ENCODE peak calls at places on chromosomes 3 and 15, in six cellular contexts. One of them, this sample, is unnamed.
A peak's percentile ranks its signal among the peaks of the same experiment; 100 is the strongest.

GRCh38 chr3:151263126-151263525 is 15.2 kb downstream of the P2RY14 start:
- DNase-seq in activated T-helper 1 cell treated with anti-CD3 and anti-CD28 coated beads, Interleukin-2, amount 50 U/mL, for 16 hours: no peak
- DNase-seq in NCI-H2029 treated with DMSO at 0.1 percent for 48 hours: no peak
- DNase-seq in NAMALWA: no peak
- DNase-seq in activated T-cell treated with anti-CD3 and anti-CD28 coated beads for 48 hours: no peak
- DNase-seq in caudate nucleus: no peak
- DNase-seq in this sample: peak; percentile 16

GRCh38 chr15:52021892-52022540 is 3.0 kb downstream of the MAPK6 start:
- DNase-seq in activated T-helper 1 cell treated with anti-CD3 and anti-CD28 coated beads, Interleukin-2, amount 50 U/mL, for 16 hours: no peak
- DNase-seq in NAMALWA: peak; percentile 27
- DNase-seq in caudate nucleus: no peak
- DNase-seq in activated T-cell treated with anti-CD3 and anti-CD28 coated beads for 48 hours: no peak
- DNase-seq in NCI-H2029 treated with DMSO at 0.1 percent for 48 hours: no peak
- DNase-seq in this sample: no peak

GRCh38 chr3:193744048-193744821 is 151.2 kb downstream of the OPA1 start:
- DNase-seq in NCI-H2029 treated with DMSO at 0.1 percent for 48 hours: peak; percentile 99
- DNase-seq in activated T-cell treated with anti-CD3 and anti-CD28 coated beads for 48 hours: no peak
- DNase-seq in NAMALWA: no peak
- DNase-seq in caudate nucleus: no peak
- DNase-seq in activated T-helper 1 cell treated with anti-CD3 and anti-CD28 coated beads, Interleukin-2, amount 50 U/mL, for 16 hours: no peak
- DNase-seq in this sample: no peak

GRCh38 chr15:60764408-60764963 is 285.5 kb upstream of the ICE2 start:
- DNase-seq in activated T-helper 1 cell treated with anti-CD3 and anti-CD28 coated beads, Interleukin-2, amount 50 U/mL, for 16 hours: no peak
- DNase-seq in NCI-H2029 treated with DMSO at 0.1 percent for 48 hours: no peak
- DNase-seq in activated T-cell treated with anti-CD3 and anti-CD28 coated beads for 48 hours: no peak
- DNase-seq in caudate nucleus: no peak
- DNase-seq in NAMALWA: no peak
- DNase-seq in this sample: no peak

GRCh38 chr3:30659270-30660127 is 53.1 kb downstream of the TGFBR2 start:
- DNase-seq in NCI-H2029 treated with DMSO at 0.1 percent for 48 hours: no peak
- DNase-seq in caudate nucleus: no peak
- DNase-seq in activated T-cell treated with anti-CD3 and anti-CD28 coated beads for 48 hours: no peak
- DNase-seq in NAMALWA: no peak
- DNase-seq in activated T-helper 1 cell treated with anti-CD3 and anti-CD28 coated beads, Interleukin-2, amount 50 U/mL, for 16 hours: no peak
- DNase-seq in this sample: peak; percentile 94

GRCh38 chr3:127467386-127467785 is 123.1 kb downstream of the TPRA1 start:
- DNase-seq in NCI-H2029 treated with DMSO at 0.1 percent for 48 hours: no peak
- DNase-seq in NAMALWA: no peak
- DNase-seq in activated T-cell treated with anti-CD3 and anti-CD28 coated beads for 48 hours: no peak
- DNase-seq in activated T-helper 1 cell treated with anti-CD3 and anti-CD28 coated beads, Interleukin-2, amount 50 U/mL, for 16 hours: no peak
- DNase-seq in caudate nucleus: peak; percentile 29
- DNase-seq in this sample: no peak

GRCh38 chr3:149783576-149783975 is 8.8 kb downstream of the ANKUB1 start:
- DNase-seq in NCI-H2029 treated with DMSO at 0.1 percent for 48 hours: no peak
- DNase-seq in caudate nucleus: no peak
- DNase-seq in activated T-cell treated with anti-CD3 and anti-CD28 coated beads for 48 hours: no peak
- DNase-seq in activated T-helper 1 cell treated with anti-CD3 and anti-CD28 coated beads, Interleukin-2, amount 50 U/mL, for 16 hours: no peak
- DNase-seq in NAMALWA: peak; percentile 48
- DNase-seq in this sample: peak; percentile 66

GRCh38 chr3:53749428-53749827 is 96.8 kb downstream of the CHDH start:
- DNase-seq in activated T-helper 1 cell treated with anti-CD3 and anti-CD28 coated beads, Interleukin-2, amount 50 U/mL, for 16 hours: no peak
- DNase-seq in NCI-H2029 treated with DMSO at 0.1 percent for 48 hours: no peak
- DNase-seq in NAMALWA: no peak
- DNase-seq in caudate nucleus: no peak
- DNase-seq in activated T-cell treated with anti-CD3 and anti-CD28 coated beads for 48 hours: no peak
- DNase-seq in this sample: no peak

GRCh38 chr3:53267766-53268165 is 11.9 kb upstream of the TKT start:
- DNase-seq in activated T-cell treated with anti-CD3 and anti-CD28 coated beads for 48 hours: no peak
- DNase-seq in caudate nucleus: no peak
- DNase-seq in activated T-helper 1 cell treated with anti-CD3 and anti-CD28 coated beads, Interleukin-2, amount 50 U/mL, for 16 hours: no peak
- DNase-seq in NAMALWA: no peak
- DNase-seq in NCI-H2029 treated with DMSO at 0.1 percent for 48 hours: no peak
- DNase-seq in this sample: no peak

GRCh38 chr3:113498221-113499005 is 16.5 kb downstream of the SPICE1 start:
- DNase-seq in caudate nucleus: no peak
- DNase-seq in NCI-H2029 treated with DMSO at 0.1 percent for 48 hours: no peak
- DNase-seq in NAMALWA: no peak
- DNase-seq in activated T-cell treated with anti-CD3 and anti-CD28 coated beads for 48 hours: no peak
- DNase-seq in activated T-helper 1 cell treated with anti-CD3 and anti-CD28 coated beads, Interleukin-2, amount 50 U/mL, for 16 hours: no peak
- DNase-seq in this sample: peak; percentile 34

GRCh38 chr3:149815728-149816127 is 2.7 kb downstream of the RNF13 start:
- DNase-seq in NCI-H2029 treated with DMSO at 0.1 percent for 48 hours: no peak
- DNase-seq in activated T-cell treated with anti-CD3 and anti-CD28 coated beads for 48 hours: no peak
- DNase-seq in activated T-helper 1 cell treated with anti-CD3 and anti-CD28 coated beads, Interleukin-2, amount 50 U/mL, for 16 hours: no peak
- DNase-seq in NAMALWA: no peak
- DNase-seq in caudate nucleus: no peak
- DNase-seq in this sample: no peak

GRCh38 chr3:53023072-53023823 is 22.6 kb downstream of the SFMBT1 start:
- DNase-seq in NAMALWA: no peak
- DNase-seq in activated T-helper 1 cell treated with anti-CD3 and anti-CD28 coated beads, Interleukin-2, amount 50 U/mL, for 16 hours: no peak
- DNase-seq in NCI-H2029 treated with DMSO at 0.1 percent for 48 hours: no peak
- DNase-seq in activated T-cell treated with anti-CD3 and anti-CD28 coated beads for 48 hours: no peak
- DNase-seq in caudate nucleus: no peak
- DNase-seq in this sample: no peak

GRCh38 chr3:188284455-188285212 is 130.7 kb downstream of the LPP start:
- DNase-seq in caudate nucleus: no peak
- DNase-seq in activated T-cell treated with anti-CD3 and anti-CD28 coated beads for 48 hours: peak; percentile 55
- DNase-seq in activated T-helper 1 cell treated with anti-CD3 and anti-CD28 coated beads, Interleukin-2, amount 50 U/mL, for 16 hours: no peak
- DNase-seq in NCI-H2029 treated with DMSO at 0.1 percent for 48 hours: no peak
- DNase-seq in NAMALWA: no peak
- DNase-seq in this sample: no peak

GRCh38 chr3:71512000-71512399 is 71.5 kb downstream of the FOXP1 start:
- DNase-seq in NCI-H2029 treated with DMSO at 0.1 percent for 48 hours: no peak
- DNase-seq in NAMALWA: peak; percentile 47
- DNase-seq in activated T-cell treated with anti-CD3 and anti-CD28 coated beads for 48 hours: no peak
- DNase-seq in caudate nucleus: no peak
- DNase-seq in activated T-helper 1 cell treated with anti-CD3 and anti-CD28 coated beads, Interleukin-2, amount 50 U/mL, for 16 hours: no peak
- DNase-seq in this sample: no peak

GRCh38 chr3:53257465-53257864 is 1.6 kb upstream of the TKT start:
- DNase-seq in NCI-H2029 treated with DMSO at 0.1 percent for 48 hours: no peak
- DNase-seq in activated T-helper 1 cell treated with anti-CD3 and anti-CD28 coated beads, Interleukin-2, amount 50 U/mL, for 16 hours: no peak
- DNase-seq in activated T-cell treated with anti-CD3 and anti-CD28 coated beads for 48 hours: no peak
- DNase-seq in NAMALWA: no peak
- DNase-seq in caudate nucleus: no peak
- DNase-seq in this sample: no peak

GRCh38 chr3:45988100-45988761 is 7.4 kb downstream of the FYCO1 start:
- DNase-seq in caudate nucleus: no peak
- DNase-seq in activated T-helper 1 cell treated with anti-CD3 and anti-CD28 coated beads, Interleukin-2, amount 50 U/mL, for 16 hours: no peak
- DNase-seq in NAMALWA: no peak
- DNase-seq in activated T-cell treated with anti-CD3 and anti-CD28 coated beads for 48 hours: no peak
- DNase-seq in NCI-H2029 treated with DMSO at 0.1 percent for 48 hours: peak; percentile 48
- DNase-seq in this sample: no peak

GRCh38 chr3:42185044-42185443 is 80.9 kb downstream of the CCK start:
- DNase-seq in NAMALWA: no peak
- DNase-seq in caudate nucleus: no peak
- DNase-seq in activated T-helper 1 cell treated with anti-CD3 and anti-CD28 coated beads, Interleukin-2, amount 50 U/mL, for 16 hours: no peak
- DNase-seq in NCI-H2029 treated with DMSO at 0.1 percent for 48 hours: no peak
- DNase-seq in activated T-cell treated with anti-CD3 and anti-CD28 coated beads for 48 hours: no peak
- DNase-seq in this sample: no peak

GRCh38 chr15:39591896-39592315 is 11.0 kb downstream of the THBS1 start:
- DNase-seq in activated T-helper 1 cell treated with anti-CD3 and anti-CD28 coated beads, Interleukin-2, amount 50 U/mL, for 16 hours: no peak
- DNase-seq in NCI-H2029 treated with DMSO at 0.1 percent for 48 hours: no peak
- DNase-seq in NAMALWA: no peak
- DNase-seq in activated T-cell treated with anti-CD3 and anti-CD28 coated beads for 48 hours: no peak
- DNase-seq in caudate nucleus: no peak
- DNase-seq in this sample: no peak

GRCh38 chr3:12461097-12461649 is 23.1 kb upstream of the TSEN2 start:
- DNase-seq in NAMALWA: no peak
- DNase-seq in caudate nucleus: no peak
- DNase-seq in activated T-helper 1 cell treated with anti-CD3 and anti-CD28 coated beads, Interleukin-2, amount 50 U/mL, for 16 hours: no peak
- DNase-seq in NCI-H2029 treated with DMSO at 0.1 percent for 48 hours: no peak
- DNase-seq in activated T-cell treated with anti-CD3 and anti-CD28 coated beads for 48 hours: peak; percentile 29
- DNase-seq in this sample: no peak

GRCh38 chr3:129727707-129728106 is 121.2 kb upstream of the PLXND1 start:
- DNase-seq in activated T-cell treated with anti-CD3 and anti-CD28 coated beads for 48 hours: no peak
- DNase-seq in NCI-H2029 treated with DMSO at 0.1 percent for 48 hours: no peak
- DNase-seq in activated T-helper 1 cell treated with anti-CD3 and anti-CD28 coated beads, Interleukin-2, amount 50 U/mL, for 16 hours: no peak
- DNase-seq in NAMALWA: no peak
- DNase-seq in caudate nucleus: no peak
- DNase-seq in this sample: no peak

GRCh38 chr3:163971861-163972260 is 1106.4 kb downstream of the SI start:
- DNase-seq in activated T-helper 1 cell treated with anti-CD3 and anti-CD28 coated beads, Interleukin-2, amount 50 U/mL, for 16 hours: no peak
- DNase-seq in NCI-H2029 treated with DMSO at 0.1 percent for 48 hours: no peak
- DNase-seq in activated T-cell treated with anti-CD3 and anti-CD28 coated beads for 48 hours: no peak
- DNase-seq in NAMALWA: no peak
- DNase-seq in caudate nucleus: no peak
- DNase-seq in this sample: peak; percentile 20

GRCh38 chr3:193016437-193016887 is 98.8 kb upstream of the MB21D2 start:
- DNase-seq in NCI-H2029 treated with DMSO at 0.1 percent for 48 hours: peak; percentile 80
- DNase-seq in caudate nucleus: no peak
- DNase-seq in activated T-helper 1 cell treated with anti-CD3 and anti-CD28 coated beads, Interleukin-2, amount 50 U/mL, for 16 hours: no peak
- DNase-seq in activated T-cell treated with anti-CD3 and anti-CD28 coated beads for 48 hours: no peak
- DNase-seq in NAMALWA: no peak
- DNase-seq in this sample: no peak

GRCh38 chr3:133932009-133932408 is 36.3 kb upstream of the RAB6B start:
- DNase-seq in activated T-helper 1 cell treated with anti-CD3 and anti-CD28 coated beads, Interleukin-2, amount 50 U/mL, for 16 hours: no peak
- DNase-seq in NAMALWA: no peak
- DNase-seq in caudate nucleus: no peak
- DNase-seq in NCI-H2029 treated with DMSO at 0.1 percent for 48 hours: no peak
- DNase-seq in activated T-cell treated with anti-CD3 and anti-CD28 coated beads for 48 hours: no peak
- DNase-seq in this sample: no peak

GRCh38 chr15:83127547-83128150 is 20.2 kb downstream of the TM6SF1 start:
- DNase-seq in NAMALWA: no peak
- DNase-seq in NCI-H2029 treated with DMSO at 0.1 percent for 48 hours: no peak
- DNase-seq in activated T-helper 1 cell treated with anti-CD3 and anti-CD28 coated beads, Interleukin-2, amount 50 U/mL, for 16 hours: no peak
- DNase-seq in caudate nucleus: no peak
- DNase-seq in activated T-cell treated with anti-CD3 and anti-CD28 coated beads for 48 hours: no peak
- DNase-seq in this sample: no peak

GRCh38 chr15:89107984-89108383 is 19.7 kb downstream of the ABHD2 start:
- DNase-seq in NAMALWA: no peak
- DNase-seq in activated T-cell treated with anti-CD3 and anti-CD28 coated beads for 48 hours: no peak
- DNase-seq in caudate nucleus: no peak
- DNase-seq in NCI-H2029 treated with DMSO at 0.1 percent for 48 hours: no peak
- DNase-seq in activated T-helper 1 cell treated with anti-CD3 and anti-CD28 coated beads, Interleukin-2, amount 50 U/mL, for 16 hours: no peak
- DNase-seq in this sample: no peak

GRCh38 chr3:179037361-179037760 is 34.2 kb downstream of the ZMAT3 start:
- DNase-seq in activated T-helper 1 cell treated with anti-CD3 and anti-CD28 coated beads, Interleukin-2, amount 50 U/mL, for 16 hours: peak; percentile 18
- DNase-seq in NAMALWA: no peak
- DNase-seq in activated T-cell treated with anti-CD3 and anti-CD28 coated beads for 48 hours: peak; percentile 58
- DNase-seq in NCI-H2029 treated with DMSO at 0.1 percent for 48 hours: no peak
- DNase-seq in caudate nucleus: peak; percentile 7
- DNase-seq in this sample: no peak

This sample was measured in HS-5.